ENCODE peak calls at places on chromosomes 13 and 19, in four cellular contexts. Q is HL-60, B is K562, Z is GM12878. M is an unnamed sample.

GRCh38 chr13:50676602-50677001 is 166.9 kb downstream of the DLEU7 start:
- DNase-seq in B (no peak), Q (no peak), Z (no peak), M (no peak)

GRCh38 chr13:50365300-50365682 is 350.0 kb downstream of the KCNRG start:
- DNase-seq in Z (no peak), B (no peak), Q (no peak), M (no peak)

GRCh38 chr13:94119360-94119936 is 360.0 kb downstream of the DCT start:
- DNase-seq in B (no peak), Z (no peak), Q (no peak), M (no peak)

GRCh38 chr13:104442541-104442940 is 1376.3 kb upstream of the SLC10A2 start:
- DNase-seq in Q (no peak), Z (no peak), B (no peak), M (no peak)

GRCh38 chr13:76879211-76879875 is 6.9 kb downstream of the KCTD12 start:
- DNase-seq in B (no peak), Q (peak; percentile 82), Z (peak; percentile 47), M (peak; percentile 32)

GRCh38 chr13:113584205-113584869 is at the start of gene TFDP1:
- DNase-seq in B (peak; percentile 91), Q (peak; percentile 92), Z (peak; percentile 63), M (peak; percentile 95)

GRCh38 chr19:15115762-15116615 is 8.8 kb downstream of the SYDE1 start:
- DNase-seq in Q (no peak), Z (no peak), B (no peak), M (no peak)

GRCh38 chr19:32363632-32364031 is 18.2 kb downstream of the ZNF507 start:
- DNase-seq in Q (no peak), B (no peak), Z (no peak), M (no peak)

GRCh38 chr19:44890366-44891015 is 563 bp upstream of the TOMM40 start:
- DNase-seq in Z (peak; percentile 100), B (peak; percentile 94), Q (peak; percentile 100), M (peak; percentile 98)

GRCh38 chr19:31279436-31279765 is 69.8 kb downstream of the TSHZ3 start:
- DNase-seq in Q (no peak), B (no peak), Z (no peak), M (no peak)

GRCh38 chr19:41928221-41928683 is at the start of gene ERFL:
- DNase-seq in B (peak; percentile 78), Z (no peak), Q (peak; percentile 45), M (no peak)

GRCh38 chr13:59099182-59099950 is 1064.4 kb downstream of the DIAPH3 start:
- DNase-seq in B (no peak), Z (no peak), Q (no peak), M (no peak)

GRCh38 chr13:93368296-93368695 is 141.7 kb downstream of the GPC6 start:
- DNase-seq in Q (no peak), Z (no peak), B (no peak), M (no peak)

GRCh38 chr13:46469064-46469463 is 82.0 kb upstream of the RUBCNL start:
- DNase-seq in Q (no peak), Z (no peak), B (no peak), M (no peak)

GRCh38 chr13:36850790-36851438 is 31.9 kb downstream of the RFXAP start:
- DNase-seq in Z (no peak), Q (no peak), B (no peak), M (no peak)

GRCh38 chr19:5824791-5825577 is 14.5 kb downstream of the FUT6 start:
- DNase-seq in Z (no peak), B (no peak), Q (no peak), M (no peak)

GRCh38 chr13:27792393-27793218 is at the start of gene GSX1:
- DNase-seq in Z (no peak), Q (peak; percentile 4), B (peak; percentile 17), M (peak; percentile 53)

GRCh38 chr19:13492128-13492527 is 14.2 kb downstream of the CACNA1A start:
- DNase-seq in Z (no peak), Q (no peak), B (no peak), M (no peak)

GRCh38 chr19:38190061-38190460 is 34.0 kb downstream of the DPF1 start:
- DNase-seq in B (peak; percentile 45), Z (no peak), Q (no peak), M (no peak)

GRCh38 chr13:106143930-106144709 is 391.3 kb downstream of the EFNB2 start:
- DNase-seq in Q (no peak), B (no peak), Z (no peak), M (no peak)

GRCh38 chr19:57934820-57935665 is at the start of gene ZNF418:
- DNase-seq in Q (peak; percentile 76), Z (peak; percentile 55), B (peak; percentile 12), M (no peak)

GRCh38 chr13:97834255-97834654 is 119.2 kb upstream of the IPO5 start:
- DNase-seq in Z (no peak), Q (no peak), B (no peak), M (no peak)

GRCh38 chr19:48501446-48501960 is 10.1 kb downstream of the LMTK3 start:
- DNase-seq in Q (peak; percentile 81), B (peak; percentile 93), Z (peak; percentile 43), M (no peak)

DNA sequence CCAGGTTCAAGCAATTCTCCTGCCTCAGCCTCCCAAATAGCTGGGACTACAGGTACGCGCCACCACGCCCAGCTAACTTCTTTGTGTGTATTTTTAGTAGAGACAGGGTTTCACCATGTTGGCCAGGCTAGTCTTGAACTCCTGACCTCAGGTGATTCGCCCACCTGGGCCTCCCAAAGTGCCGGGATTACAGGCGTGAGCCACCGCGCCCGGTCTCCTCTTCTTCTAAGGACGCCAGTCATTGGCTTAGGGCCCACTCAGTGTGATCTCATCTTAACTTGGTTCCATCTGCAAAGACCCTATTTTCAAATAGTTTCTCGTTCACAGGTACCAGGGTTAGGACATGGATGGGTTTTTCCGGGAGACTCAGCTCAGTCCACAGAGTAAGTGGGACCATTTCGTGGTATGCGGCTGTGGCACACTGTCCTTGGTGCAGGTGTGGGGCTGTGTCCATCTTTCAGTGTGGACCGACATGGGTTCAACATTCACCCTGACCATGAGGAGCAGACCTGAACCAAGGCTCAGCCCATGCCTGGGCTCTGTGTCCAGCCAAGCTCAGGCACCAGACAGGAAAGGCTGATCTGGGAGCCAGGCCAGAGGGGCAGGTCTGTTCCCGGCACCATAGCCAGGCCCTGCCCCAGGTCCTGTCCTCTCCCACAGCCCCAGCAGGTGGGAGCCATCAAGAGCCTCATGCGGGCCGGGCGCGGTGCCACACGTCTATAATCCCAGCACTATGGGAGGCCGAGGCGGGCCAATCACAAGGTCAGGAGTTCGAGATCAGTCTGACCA is 2.8 kb upstream of the MKNK2 start:
- DNase-seq in Q (no peak), B (no peak), Z (no peak), M (no peak)
- TF ChIP-seq POLR2AphosphoS5 in Q (no peak), B (no peak), Z (no peak), M (no peak)

GRCh38 chr13:33751151-33751550 is 66.8 kb upstream of the RFC3 start:
- DNase-seq in Q (no peak), B (no peak), Z (no peak), M (no peak)
- TF ChIP-seq SPI1 in Q (no peak), B (no peak), Z (no peak), M (no peak)

GRCh38 chr13:74062933-74063332 is 71.3 kb downstream of the KLF12 start:
- DNase-seq in Z (peak; percentile 52), Q (no peak), B (no peak), M (peak; percentile 8)
- TF ChIP-seq POLR2AphosphoS5 in Z (no peak), Q (no peak), B (no peak), M (no peak)

GRCh38 chr19:11137542-11138384 is 17.8 kb downstream of the SPC24 start:
- DNase-seq in Z (no peak), B (peak; percentile 76), Q (peak; percentile 41), M (peak; percentile 51)
- TF ChIP-seq SPI1 in Z (peak; percentile 18), B (peak; percentile 86), Q (peak; percentile 79), M (peak; percentile 47)

M was measured in GM12891.